ENCODE peak calls at places on chromosome 11, in four cellular contexts. M, S, B and A are unnamed samples.

GRCh38 chr11:47688986-47689385 is 26.2 kb downstream of the AGBL2 start:
- DNase-seq in S (no peak), B (no peak), M (no peak), A (no peak)

GRCh38 chr11:80899381-80899780 is 1458.6 kb upstream of the TENM4 start:
- DNase-seq in B (no peak), M (no peak), S (no peak), A (no peak)

GRCh38 chr11:12092714-12093113 is 17.7 kb upstream of the MICAL2 start:
- DNase-seq in M (no peak), S (no peak), B (no peak), A (no peak)

GRCh38 chr11:24234822-24235508 is 261.9 kb upstream of the LUZP2 start:
- DNase-seq in M (no peak), S (no peak), B (no peak), A (no peak)

GRCh38 chr11:104645276-104646018 is 252.8 kb downstream of the CASP12 start:
- DNase-seq in S (no peak), B (no peak), M (no peak), A (no peak)

GRCh38 chr11:44861829-44862545 is 88.7 kb downstream of the TP53I11 start:
- DNase-seq in S (peak), B (peak), M (no peak), A (no peak)

GRCh38 chr11:10900686-10901415 is 43.0 kb upstream of the ZBED5 start:
- DNase-seq in S (no peak), M (no peak), B (no peak), A (no peak)

GRCh38 chr11:60131943-60132342 is 43.5 kb downstream of the MS4A2 start:
- DNase-seq in M (no peak), B (no peak), S (no peak), A (no peak)

GRCh38 chr11:108697872-108698473 is 33.1 kb downstream of the DDX10 start:
- DNase-seq in B (peak), M (no peak), S (no peak), A (no peak)

GRCh38 chr11:116217006-116217405 is 555.8 kb downstream of the BUD13 start:
- DNase-seq in S (no peak), B (peak), M (no peak), A (peak)

GRCh38 chr11:60700689-60701508 is 1.5 kb downstream of the MS4A8 start:
- DNase-seq in M (no peak), S (peak), B (no peak), A (no peak)

GRCh38 chr11:35145249-35145648 is 6.3 kb downstream of the CD44 start:
- DNase-seq in M (no peak), S (no peak), B (no peak), A (no peak)

GRCh38 chr11:12746593-12747097 is 72.4 kb downstream of the TEAD1 start:
- DNase-seq in M (no peak), S (peak), B (peak), A (no peak)

GRCh38 chr11:96112192-96113099 is 188.5 kb upstream of the MTMR2 start:
- DNase-seq in M (no peak), B (no peak), S (no peak), A (no peak)

GRCh38 chr11:28077524-28077923 is 30.4 kb downstream of the KIF18A start:
- DNase-seq in B (no peak), S (no peak), M (no peak), A (no peak)

GRCh38 chr11:69669486-69669885 is 5.7 kb downstream of the LTO1 start:
- DNase-seq in M (no peak), B (no peak), S (no peak), A (no peak)

GRCh38 chr11:70751142-70751734 is 352.9 kb downstream of the CTTN start:
- DNase-seq in M (no peak), B (no peak), S (no peak), A (no peak)

GRCh38 chr11:2120359-2121100 is 18.7 kb downstream of the IGF2 start:
- DNase-seq in S (no peak), M (no peak), B (no peak), A (no peak)

GRCh38 chr11:129620705-129621104 is 194.9 kb upstream of the TMEM45B start:
- DNase-seq in S (no peak), B (no peak), M (no peak), A (no peak)

GRCh38 chr11:62005231-62005661 is 37.8 kb upstream of the FTH1 start:
- DNase-seq in B (no peak), S (peak), M (no peak), A (no peak)

GRCh38 chr11:69148377-69148762 is 7.4 kb upstream of the SMIM38 start:
- DNase-seq in M (no peak), B (no peak), S (no peak), A (no peak)

GRCh38 chr11:36354221-36355003 is 58.3 kb downstream of the PRR5L start:
- DNase-seq in M (no peak), B (no peak), S (no peak), A (no peak)

GRCh38 chr11:130666781-130667251 is 218.4 kb downstream of the ADAMTS15 start:
- DNase-seq in B (no peak), S (no peak), M (no peak), A (no peak)

GRCh38 chr11:120467627-120468026 is 43.9 kb upstream of the GRIK4 start:
- DNase-seq in B (no peak), M (no peak), S (no peak), A (no peak)

GRCh38 chr11:15590131-15590530 is 475.4 kb downstream of the INSC start:
- DNase-seq in S (no peak), B (no peak), M (no peak), A (no peak)

GRCh38 chr11:22832315-22833041 is 2.9 kb upstream of the SVIP start:
- DNase-seq in B (no peak), S (no peak), M (no peak), A (no peak)

GRCh38 chr11:92685049-92685448 is 284.4 kb upstream of the MTNR1B start:
- DNase-seq in B (no peak), S (no peak), M (no peak), A (no peak)

GRCh38 chr11:69650081-69650831 is 9.3 kb downstream of the CCND1 start:
- DNase-seq in S (no peak), B (no peak), M (no peak), A (no peak)

DNA sequence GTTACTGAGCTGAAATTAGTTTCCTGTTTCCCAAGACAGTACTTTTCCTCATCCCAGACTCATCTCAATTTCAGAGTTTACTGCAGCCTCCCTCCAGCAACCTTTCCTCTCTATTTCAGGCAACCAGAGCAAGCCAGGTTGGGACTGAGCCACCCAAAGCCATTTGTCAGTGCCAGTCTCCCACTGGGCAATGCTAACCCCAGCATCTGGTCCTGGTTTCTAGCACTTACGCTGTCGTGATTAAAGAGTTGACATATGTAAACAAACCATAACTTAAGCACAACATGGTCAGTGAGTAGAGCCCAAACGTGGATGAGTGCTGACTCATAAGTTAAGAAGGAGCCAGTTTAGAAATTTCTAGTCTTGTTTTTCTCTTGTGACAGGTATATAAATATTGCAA is 119.6 kb upstream of the BLID start:
- DNase-seq in B (no peak), M (no peak), S (no peak), A (no peak)
- H3K27ac ChIP-seq in B (no peak), M (no peak), S (no peak), A (no peak)

GRCh38 chr11:9203715-9204311 is 61.3 kb downstream of the DENND5A start:
- DNase-seq in B (peak), S (no peak), M (no peak), A (peak)
- H3K27ac ChIP-seq in B (no peak), S (no peak), M (peak), A (peak)

DNA sequence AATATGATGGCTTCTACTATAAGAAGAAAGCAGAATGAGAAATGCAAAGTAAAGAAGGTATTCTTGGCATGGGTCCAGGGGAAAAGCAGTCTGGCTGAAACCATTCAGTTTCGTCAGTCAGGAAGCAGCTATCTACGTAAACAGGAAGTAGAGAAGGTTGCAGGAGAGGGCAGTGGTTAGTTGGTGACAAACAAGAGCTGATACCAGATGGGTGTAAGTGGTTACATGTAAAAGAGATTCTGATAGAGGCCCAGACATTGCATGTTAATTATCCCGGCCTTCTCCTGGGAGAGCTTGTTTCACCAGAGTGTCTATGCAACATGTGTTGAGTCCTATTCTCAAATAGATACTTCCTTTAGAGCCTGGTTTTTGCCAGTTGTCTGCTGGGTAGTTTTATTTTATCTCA is 58.4 kb upstream of the PSMA1 start:
- DNase-seq in M (no peak), S (no peak), B (peak), A (no peak)
- H3K27ac ChIP-seq in M (no peak), S (no peak), B (peak), A (peak)

DNA sequence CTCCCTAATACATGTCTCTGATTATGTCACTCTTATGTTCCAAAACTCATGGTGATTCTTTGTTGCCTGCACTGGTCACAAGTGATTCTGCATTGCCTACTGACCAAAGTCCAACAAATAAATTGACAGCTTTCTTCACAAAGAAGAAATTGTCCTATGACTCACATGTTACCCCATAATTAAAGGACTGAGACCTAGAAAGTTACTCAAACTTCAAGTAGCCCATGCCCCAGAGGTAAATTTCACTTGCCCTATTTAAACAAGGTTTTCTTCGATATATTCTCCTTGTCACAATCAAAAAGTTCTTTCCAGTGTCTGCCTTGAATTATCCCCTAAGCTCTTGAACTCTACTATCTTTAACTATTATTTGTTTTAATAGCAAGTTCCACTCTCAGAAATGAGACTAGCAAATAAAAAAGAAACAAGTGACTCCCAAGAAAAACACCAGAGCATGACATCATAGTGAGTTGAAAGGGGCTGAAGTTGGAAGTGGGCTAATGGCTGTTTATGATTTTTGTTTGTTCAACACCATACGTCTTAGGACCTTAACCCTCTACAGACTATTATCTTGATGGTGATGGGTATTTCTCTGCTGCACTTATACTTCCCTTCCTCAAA is 94.5 kb upstream of the BLID start:
- DNase-seq in M (no peak), B (no peak), S (no peak), A (no peak)
- H3K27ac ChIP-seq in M (peak), B (no peak), S (no peak), A (peak)